ENCODE peak calls at places on chromosomes 3 and 15, in seven cellular contexts. One of them, this sample, is unnamed.
A peak's percentile ranks its signal among the peaks of the same experiment; 100 is the strongest.

GRCh38 chr3:115792206-115792955 is 169.1 kb downstream of the GAP43 start:
- DNase-seq in WERI-Rb-1: no peak
- DNase-seq in tibial artery: no peak
- DNase-seq in HepG2: peak; percentile 95
- DNase-seq in body of pancreas: no peak
- DNase-seq in brain microvascular endothelial cell: peak; percentile 36
- DNase-seq in left lung: no peak
- DNase-seq in this sample: no peak

GRCh38 chr3:60992395-60992794 is 258.9 kb downstream of the FHIT start:
- DNase-seq in HepG2: no peak
- DNase-seq in tibial artery: peak; percentile 56
- DNase-seq in brain microvascular endothelial cell: no peak
- DNase-seq in body of pancreas: peak; percentile 18
- DNase-seq in left lung: no peak
- DNase-seq in WERI-Rb-1: no peak
- DNase-seq in this sample: no peak

GRCh38 chr3:159126261-159127020 is 324.6 kb downstream of the MFSD1 start:
- DNase-seq in HepG2: no peak
- DNase-seq in body of pancreas: no peak
- DNase-seq in WERI-Rb-1: no peak
- DNase-seq in left lung: no peak
- DNase-seq in tibial artery: no peak
- DNase-seq in brain microvascular endothelial cell: peak; percentile 31
- DNase-seq in this sample: no peak

GRCh38 chr15:98826658-98827057 is 178.3 kb downstream of the IGF1R start:
- DNase-seq in brain microvascular endothelial cell: no peak
- DNase-seq in WERI-Rb-1: no peak
- DNase-seq in HepG2: no peak
- DNase-seq in body of pancreas: no peak
- DNase-seq in left lung: no peak
- DNase-seq in tibial artery: no peak
- DNase-seq in this sample: no peak

GRCh38 chr3:88195951-88196434 is 46.2 kb downstream of the C3orf38 start:
- DNase-seq in HepG2: no peak
- DNase-seq in body of pancreas: no peak
- DNase-seq in brain microvascular endothelial cell: peak; percentile 74
- DNase-seq in left lung: no peak
- DNase-seq in WERI-Rb-1: no peak
- DNase-seq in tibial artery: no peak
- DNase-seq in this sample: peak; percentile 4

GRCh38 chr15:57784081-57784488 is 77.6 kb downstream of the POLR2M start:
- DNase-seq in body of pancreas: no peak
- DNase-seq in brain microvascular endothelial cell: peak; percentile 37
- DNase-seq in left lung: no peak
- DNase-seq in tibial artery: no peak
- DNase-seq in HepG2: no peak
- DNase-seq in WERI-Rb-1: no peak
- DNase-seq in this sample: no peak

GRCh38 chr3:101902041-101902440 is 52.7 kb downstream of the NFKBIZ start:
- DNase-seq in WERI-Rb-1: no peak
- DNase-seq in body of pancreas: no peak
- DNase-seq in brain microvascular endothelial cell: peak; percentile 96
- DNase-seq in HepG2: no peak
- DNase-seq in left lung: no peak
- DNase-seq in tibial artery: no peak
- DNase-seq in this sample: peak; percentile 87

GRCh38 chr15:101635944-101636727 is 16.0 kb downstream of the TM2D3 start:
- DNase-seq in body of pancreas: no peak
- DNase-seq in left lung: no peak
- DNase-seq in tibial artery: no peak
- DNase-seq in HepG2: no peak
- DNase-seq in WERI-Rb-1: no peak
- DNase-seq in brain microvascular endothelial cell: no peak
- DNase-seq in this sample: no peak

GRCh38 chr3:59425371-59425770 is 375.5 kb upstream of the CFAP20DC start:
- DNase-seq in WERI-Rb-1: no peak
- DNase-seq in left lung: no peak
- DNase-seq in HepG2: peak; percentile 3
- DNase-seq in tibial artery: no peak
- DNase-seq in body of pancreas: no peak
- DNase-seq in brain microvascular endothelial cell: peak; percentile 80
- DNase-seq in this sample: peak; percentile 82

GRCh38 chr3:142652826-142653292 is 56.7 kb downstream of the PLS1 start:
- DNase-seq in HepG2: no peak
- DNase-seq in tibial artery: no peak
- DNase-seq in WERI-Rb-1: no peak
- DNase-seq in brain microvascular endothelial cell: no peak
- DNase-seq in body of pancreas: no peak
- DNase-seq in left lung: no peak
- DNase-seq in this sample: no peak

GRCh38 chr3:157064402-157064801 is 95.5 kb downstream of the CCNL1 start:
- DNase-seq in WERI-Rb-1: no peak
- DNase-seq in tibial artery: peak; percentile 65
- DNase-seq in body of pancreas: no peak
- DNase-seq in left lung: no peak
- DNase-seq in HepG2: no peak
- DNase-seq in brain microvascular endothelial cell: no peak
- DNase-seq in this sample: no peak

GRCh38 chr3:69009559-69010410 is 3.7 kb downstream of the EOGT start:
- DNase-seq in tibial artery: peak; percentile 34
- DNase-seq in left lung: no peak
- DNase-seq in body of pancreas: no peak
- DNase-seq in WERI-Rb-1: no peak
- DNase-seq in brain microvascular endothelial cell: peak; percentile 68
- DNase-seq in HepG2: no peak
- DNase-seq in this sample: peak; percentile 86

DNA sequence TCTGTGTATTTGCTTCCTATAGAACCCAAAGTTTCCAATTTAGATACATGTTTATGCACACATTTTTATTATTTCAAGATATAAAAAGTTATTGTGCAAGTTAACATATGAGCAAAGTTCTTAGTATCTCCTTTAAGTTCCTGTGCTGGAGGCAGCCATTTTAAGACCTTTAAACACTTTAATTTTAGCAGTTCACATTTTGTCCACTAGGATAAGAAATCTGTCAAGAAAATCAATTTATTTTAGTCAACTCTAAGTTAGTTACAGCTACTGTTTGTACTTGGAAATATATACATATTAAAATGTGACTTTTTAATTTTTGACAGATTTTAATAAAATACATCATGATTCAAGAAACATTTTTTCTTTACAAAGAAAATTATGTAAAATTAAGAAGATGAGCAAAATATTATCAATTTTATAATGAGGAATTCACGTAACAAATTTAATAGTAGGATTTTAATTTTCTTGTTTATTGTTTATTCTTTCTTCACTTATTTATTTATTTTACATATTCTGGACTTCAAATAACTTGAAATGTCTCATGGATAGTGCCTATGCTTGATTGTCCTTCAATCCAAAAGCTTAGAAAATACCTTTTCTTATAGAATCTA is 402.6 kb upstream of the GBE1 start:
- DNase-seq in body of pancreas: no peak
- DNase-seq in HepG2: no peak
- DNase-seq in WERI-Rb-1: no peak
- DNase-seq in tibial artery: no peak
- DNase-seq in brain microvascular endothelial cell: no peak
- DNase-seq in left lung: no peak
- DNase-seq in this sample: no peak
- TF ChIP-seq CTCF in body of pancreas: no peak
- TF ChIP-seq CTCF in HepG2: no peak
- TF ChIP-seq CTCF in WERI-Rb-1: no peak
- TF ChIP-seq CTCF in tibial artery: peak; percentile 16
- TF ChIP-seq CTCF in brain microvascular endothelial cell: peak; percentile 20
- TF ChIP-seq CTCF in left lung: peak; percentile 21
- TF ChIP-seq CTCF in this sample: peak; percentile 31

GRCh38 chr3:94413721-94414106 is 350.9 kb downstream of the NSUN3 start:
- DNase-seq in brain microvascular endothelial cell: peak; percentile 69
- DNase-seq in tibial artery: no peak
- DNase-seq in left lung: no peak
- DNase-seq in body of pancreas: no peak
- DNase-seq in HepG2: no peak
- DNase-seq in WERI-Rb-1: no peak
- DNase-seq in this sample: peak; percentile 69
- H3K27ac ChIP-seq in brain microvascular endothelial cell: no peak overlapping the region
- H3K27ac ChIP-seq in tibial artery: no peak overlapping the region
- H3K27ac ChIP-seq in left lung: no peak overlapping the region
- H3K27ac ChIP-seq in body of pancreas: no peak overlapping the region
- H3K27ac ChIP-seq in HepG2: no peak overlapping the region
- H3K27ac ChIP-seq in WERI-Rb-1: no peak overlapping the region
- H3K27ac ChIP-seq in this sample: no peak overlapping the region

DNA sequence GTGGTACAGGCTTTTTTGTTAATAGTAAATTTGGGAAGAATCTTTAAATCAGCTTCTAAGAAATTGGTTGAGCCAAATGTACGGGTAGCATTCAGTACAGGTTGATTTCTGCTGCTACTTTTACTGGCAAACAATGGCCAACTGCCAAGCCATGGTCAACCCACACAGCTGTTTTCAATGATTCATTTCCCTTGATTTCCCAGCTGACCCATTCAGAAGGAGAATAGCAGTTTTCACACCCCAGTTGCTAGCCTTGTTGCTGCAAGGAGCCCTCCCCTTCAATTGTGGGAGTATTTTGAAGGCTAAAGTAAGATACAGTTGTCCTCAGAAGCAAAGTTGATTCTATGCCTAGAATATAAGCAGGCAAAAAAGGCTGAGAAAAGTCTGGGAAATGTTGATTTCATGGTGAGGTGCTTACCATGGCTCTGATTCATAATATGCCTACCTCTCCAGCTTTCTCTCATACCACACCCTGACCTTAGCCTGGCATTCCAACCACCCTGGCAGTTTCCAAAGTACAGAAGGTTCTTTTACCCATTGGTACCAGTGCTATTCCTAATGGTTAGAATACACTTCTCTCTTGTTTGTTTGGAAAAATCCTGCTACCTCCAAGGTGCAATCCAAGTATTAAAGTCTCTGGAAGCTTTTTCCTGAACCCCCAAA is 320.3 kb upstream of the TGFBR2 start:
- DNase-seq in tibial artery: peak; percentile 85
- DNase-seq in HepG2: no peak
- DNase-seq in left lung: no peak
- DNase-seq in body of pancreas: peak; percentile 88
- DNase-seq in WERI-Rb-1: no peak
- DNase-seq in brain microvascular endothelial cell: peak; percentile 95
- DNase-seq in this sample: peak; percentile 61
- H3K4me3 ChIP-seq in tibial artery: no peak overlapping the region
- H3K4me3 ChIP-seq in HepG2: no peak overlapping the region
- H3K4me3 ChIP-seq in left lung: no peak overlapping the region
- H3K4me3 ChIP-seq in body of pancreas: no peak overlapping the region
- H3K4me3 ChIP-seq in WERI-Rb-1: no peak overlapping the region
- H3K4me3 ChIP-seq in brain microvascular endothelial cell: no peak overlapping the region
- H3K4me3 ChIP-seq in this sample: no peak overlapping the region

GRCh38 chr3:193124861-193125260 is 116.2 kb upstream of the PLAAT1 start:
- DNase-seq in left lung: no peak
- DNase-seq in WERI-Rb-1: no peak
- DNase-seq in body of pancreas: no peak
- DNase-seq in HepG2: no peak
- DNase-seq in brain microvascular endothelial cell: no peak
- DNase-seq in tibial artery: no peak
- DNase-seq in this sample: no peak

GRCh38 chr3:193130576-193130975 is 110.4 kb upstream of the PLAAT1 start:
- DNase-seq in brain microvascular endothelial cell: no peak
- DNase-seq in body of pancreas: no peak
- DNase-seq in left lung: no peak
- DNase-seq in HepG2: no peak
- DNase-seq in WERI-Rb-1: no peak
- DNase-seq in tibial artery: no peak
- DNase-seq in this sample: no peak

GRCh38 chr3:193132923-193133463 is 108.0 kb upstream of the PLAAT1 start:
- DNase-seq in WERI-Rb-1: no peak
- DNase-seq in body of pancreas: no peak
- DNase-seq in left lung: no peak
- DNase-seq in HepG2: no peak
- DNase-seq in tibial artery: no peak
- DNase-seq in brain microvascular endothelial cell: no peak
- DNase-seq in this sample: no peak

GRCh38 chr3:193132247-193132646 is 108.8 kb upstream of the PLAAT1 start:
- DNase-seq in left lung: no peak
- DNase-seq in HepG2: no peak
- DNase-seq in brain microvascular endothelial cell: no peak
- DNase-seq in tibial artery: no peak
- DNase-seq in body of pancreas: no peak
- DNase-seq in WERI-Rb-1: no peak
- DNase-seq in this sample: no peak

DNA sequence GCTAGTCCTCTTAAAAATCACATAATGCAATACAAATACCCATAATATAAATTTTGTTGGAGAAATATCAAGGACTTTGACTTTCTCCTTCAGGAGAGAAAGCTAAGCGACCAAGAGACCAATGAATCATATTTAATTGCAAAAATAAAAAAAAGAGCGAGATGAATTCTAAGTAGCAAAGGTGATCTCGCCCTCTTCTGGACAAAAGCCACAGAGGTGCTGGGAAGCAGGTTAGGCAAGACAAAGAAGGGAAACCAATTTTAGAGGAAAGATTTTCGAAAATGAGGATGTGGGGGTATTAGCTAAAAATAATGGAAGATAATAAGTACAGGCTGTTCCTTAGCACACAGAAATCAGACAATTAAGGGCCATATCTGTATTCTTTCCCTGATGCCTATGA is 111.4 kb upstream of the PLAAT1 start:
- DNase-seq in WERI-Rb-1: peak; percentile 11
- DNase-seq in body of pancreas: no peak
- DNase-seq in tibial artery: no peak
- DNase-seq in HepG2: no peak
- DNase-seq in brain microvascular endothelial cell: no peak
- DNase-seq in left lung: no peak
- DNase-seq in this sample: no peak
- TF ChIP-seq CTCF in WERI-Rb-1: peak; percentile 31
- TF ChIP-seq CTCF in body of pancreas: peak; percentile 4
- TF ChIP-seq CTCF in tibial artery: no peak
- TF ChIP-seq CTCF in HepG2: no peak
- TF ChIP-seq CTCF in brain microvascular endothelial cell: no peak
- TF ChIP-seq CTCF in left lung: no peak
- TF ChIP-seq CTCF in this sample: no peak

DNA sequence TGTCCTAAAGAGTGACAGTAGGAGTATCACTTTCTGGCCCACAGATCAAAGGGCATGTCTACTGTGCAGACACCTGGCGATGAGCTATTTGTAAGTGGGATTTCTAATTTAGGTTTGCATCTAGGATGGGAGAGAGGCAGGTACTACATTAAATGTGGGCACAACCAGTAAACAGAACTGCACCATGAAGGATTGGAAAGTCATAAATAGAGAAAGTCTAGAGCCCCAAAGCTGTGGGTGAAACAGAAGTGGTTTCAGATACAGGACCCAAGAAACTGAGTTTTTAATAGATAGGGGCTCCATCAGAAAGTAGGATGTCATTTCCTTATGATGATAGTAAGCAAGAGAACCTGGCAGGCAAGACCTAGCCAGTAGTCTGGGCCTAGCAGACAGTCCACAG is 35.2 kb upstream of the SPPL2A start:
- DNase-seq in WERI-Rb-1: no peak
- DNase-seq in HepG2: no peak
- DNase-seq in brain microvascular endothelial cell: no peak
- DNase-seq in tibial artery: no peak
- DNase-seq in body of pancreas: no peak
- DNase-seq in left lung: no peak
- DNase-seq in this sample: no peak
- H3K27ac ChIP-seq in WERI-Rb-1: no peak overlapping the region
- H3K27ac ChIP-seq in HepG2: no peak overlapping the region
- H3K27ac ChIP-seq in brain microvascular endothelial cell: no peak overlapping the region
- H3K27ac ChIP-seq in tibial artery: no peak overlapping the region
- H3K27ac ChIP-seq in body of pancreas: no peak overlapping the region
- H3K27ac ChIP-seq in left lung: no peak overlapping the region
- H3K27ac ChIP-seq in this sample: no peak overlapping the region